ENCODE peak calls at places on chromosomes 3 and 15, in six cellular contexts. O is cardiac fibroblast, F is IMR-90, D is fibroblast of pulmonary artery, C is kidney epithelial cell, U is stomach. X is an unnamed sample.

GRCh38 chr15:92584105-92584504 is 71.5 kb downstream of the FAM174B start:
- DNase-seq in U (no peak), O (no peak), D (no peak), F (no peak), C (no peak), X (no peak)

GRCh38 chr3:18946524-18946923 is 201.8 kb upstream of the KCNH8 start:
- DNase-seq in C (no peak), F (no peak), O (no peak), D (no peak), U (no peak), X (no peak)

GRCh38 chr3:81531256-81531655 is 230.2 kb downstream of the GBE1 start:
- DNase-seq in D (no peak), F (no peak), C (no peak), U (no peak), O (no peak), X (peak; percentile 30)

GRCh38 chr3:168544097-168544957 is 448.6 kb upstream of the GOLIM4 start:
- DNase-seq in U (no peak), O (peak; percentile 2), F (peak; percentile 6), C (no peak), D (peak; percentile 11), X (no peak)

GRCh38 chr15:58479941-58480340 is 48.1 kb downstream of the LIPC start:
- DNase-seq in O (no peak), U (no peak), C (peak; percentile 87), D (no peak), F (no peak), X (no peak)

GRCh38 chr15:35838422-35839150 is 292.6 kb upstream of the DPH6 start:
- DNase-seq in O (no peak), F (no peak), C (no peak), U (no peak), D (no peak), X (no peak)

GRCh38 chr3:16382852-16383251 is 117.8 kb downstream of the OXNAD1 start:
- DNase-seq in F (no peak), C (no peak), D (no peak), O (no peak), U (no peak), X (no peak)

GRCh38 chr3:105166893-105167292 is 199.8 kb upstream of the ALCAM start:
- DNase-seq in C (no peak), F (peak; percentile 83), O (peak; percentile 10), U (no peak), D (peak; percentile 18), X (no peak)

GRCh38 chr15:91929509-91929908 is 76.0 kb downstream of the SLCO3A1 start:
- DNase-seq in O (peak; percentile 59), D (peak; percentile 40), C (no peak), F (no peak), U (no peak), X (no peak)

GRCh38 chr15:97013491-97013890 is 683.0 kb downstream of the NR2F2 start:
- DNase-seq in C (no peak), F (no peak), U (no peak), D (no peak), O (no peak), X (no peak)

GRCh38 chr3:106261915-106262683 is 393.3 kb upstream of the CBLB start:
- DNase-seq in F (peak; percentile 85), U (no peak), D (peak; percentile 29), C (no peak), O (peak; percentile 52), X (no peak)

GRCh38 chr3:15581471-15582394 is 19.6 kb downstream of the HACL1 start:
- DNase-seq in U (no peak), O (no peak), D (no peak), F (no peak), C (no peak), X (no peak)

GRCh38 chr15:78396976-78397375 is 41.0 kb upstream of the IREB2 start:
- DNase-seq in F (peak; percentile 10), D (peak; percentile 38), O (peak; percentile 70), C (no peak), U (peak; percentile 94), X (peak; percentile 87)

DNA sequence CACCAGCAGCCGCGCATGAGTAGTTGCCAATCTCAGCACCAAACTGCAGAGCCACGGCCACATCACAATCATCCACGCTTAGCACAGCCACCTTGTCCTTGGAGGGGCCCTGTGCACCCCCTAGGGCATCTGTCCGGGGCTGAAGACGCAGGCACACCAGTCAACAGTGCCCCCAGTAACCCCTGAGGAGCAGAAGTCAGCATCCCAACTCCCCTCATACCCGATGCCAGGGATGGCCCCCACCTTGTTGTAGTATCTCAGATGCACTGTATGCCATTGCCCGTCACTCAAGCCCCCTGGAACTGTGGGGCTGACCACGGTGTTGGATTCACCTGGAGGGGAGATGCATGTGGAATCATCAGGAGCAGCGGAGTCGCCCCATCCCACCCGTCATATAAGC is 7.6 kb downstream of the CELSR3 start:
- DNase-seq in C (no peak), F (no peak), O (no peak), U (no peak), D (no peak), X (no peak)
- H3K4me3 ChIP-seq in C (no peak overlapping the region), F (no peak overlapping the region), O (no peak overlapping the region), U (no peak overlapping the region), D (no peak overlapping the region), X (no peak overlapping the region)

GRCh38 chr15:94298359-94298758 is 67.0 kb downstream of the MCTP2 start:
- DNase-seq in F (no peak), O (no peak), U (no peak), C (no peak), D (no peak), X (no peak)
- TF ChIP-seq CTCF in F (no peak), O (no peak), U (no peak), C (no peak), D (no peak), X (no peak)

GRCh38 chr3:197001106-197001971 is 28.3 kb downstream of the MELTF start:
- DNase-seq in U (no peak), D (no peak), F (no peak), C (no peak), O (no peak), X (no peak)

GRCh38 chr3:197000211-197000610 is 29.4 kb downstream of the MELTF start:
- DNase-seq in F (peak; percentile 4), C (no peak), D (peak; percentile 12), O (no peak), U (no peak), X (no peak)

GRCh38 chr3:197003461-197004385 is 25.9 kb downstream of the MELTF start:
- DNase-seq in F (no peak), U (peak; percentile 44), O (no peak), C (no peak), D (peak; percentile 11), X (no peak)

GRCh38 chr3:197002701-197003454 is 26.7 kb downstream of the MELTF start:
- DNase-seq in F (peak; percentile 52), O (peak; percentile 73), C (peak; percentile 28), D (peak; percentile 68), U (peak; percentile 92), X (peak; percentile 33)

DNA sequence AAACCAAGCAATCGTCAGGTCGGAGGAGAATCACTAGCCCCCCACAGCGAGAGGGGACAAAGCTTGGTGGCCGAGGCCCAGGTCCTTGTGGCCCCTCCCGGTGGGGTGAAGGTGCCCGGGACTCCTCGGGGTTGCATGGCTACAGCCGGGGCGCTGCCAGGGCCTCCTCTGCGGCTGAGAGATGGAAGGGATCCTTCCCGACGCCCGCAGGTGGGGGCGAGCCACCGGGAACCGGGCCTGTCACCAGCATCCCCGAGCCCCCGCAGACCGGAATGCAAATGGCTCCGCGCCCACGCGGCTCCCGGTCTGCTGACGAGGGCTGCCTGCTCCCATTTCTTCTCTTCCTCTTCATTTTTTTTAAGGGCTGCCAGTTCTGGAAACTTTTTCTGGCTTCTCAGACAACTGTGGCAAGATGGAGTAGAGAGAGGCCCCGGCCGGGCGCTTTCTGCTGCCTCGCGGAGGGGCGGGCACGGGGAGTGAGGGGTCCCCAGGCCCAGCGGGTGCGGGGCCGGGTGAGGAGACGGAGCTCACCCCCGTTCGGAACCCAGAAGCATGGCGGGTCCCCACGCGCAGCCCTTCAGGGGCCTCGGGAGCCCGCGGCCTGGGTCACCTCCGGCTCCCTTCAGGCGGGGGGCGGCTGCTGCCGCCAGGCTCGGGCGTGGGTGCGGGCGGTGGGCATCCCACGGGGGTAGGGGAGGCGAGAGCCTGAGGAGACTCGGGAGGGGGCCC is 27.5 kb downstream of the MELTF start:
- DNase-seq in U (no peak), O (peak; percentile 32), F (no peak), D (peak; percentile 16), C (no peak), X (no peak)
- H3K4me3 ChIP-seq in U (peak overlapping the region; percentile 60), O (peak overlapping the region; percentile 56), F (peak overlapping the region; percentile 22), D (peak overlapping the region; percentile 38), C (peak overlapping the region; percentile 45), X (peak overlapping the region; percentile 47)

GRCh38 chr3:12484198-12484982 is at the start of gene TSEN2:
- DNase-seq in U (peak; percentile 96), F (peak; percentile 94), O (peak; percentile 97), C (peak; percentile 74), D (peak; percentile 97), X (peak; percentile 91)
- TF ChIP-seq CTCF in U (no peak), F (peak; percentile 47), O (no peak), C (peak; percentile 30), D (peak; percentile 22), X (peak; percentile 41)

DNA sequence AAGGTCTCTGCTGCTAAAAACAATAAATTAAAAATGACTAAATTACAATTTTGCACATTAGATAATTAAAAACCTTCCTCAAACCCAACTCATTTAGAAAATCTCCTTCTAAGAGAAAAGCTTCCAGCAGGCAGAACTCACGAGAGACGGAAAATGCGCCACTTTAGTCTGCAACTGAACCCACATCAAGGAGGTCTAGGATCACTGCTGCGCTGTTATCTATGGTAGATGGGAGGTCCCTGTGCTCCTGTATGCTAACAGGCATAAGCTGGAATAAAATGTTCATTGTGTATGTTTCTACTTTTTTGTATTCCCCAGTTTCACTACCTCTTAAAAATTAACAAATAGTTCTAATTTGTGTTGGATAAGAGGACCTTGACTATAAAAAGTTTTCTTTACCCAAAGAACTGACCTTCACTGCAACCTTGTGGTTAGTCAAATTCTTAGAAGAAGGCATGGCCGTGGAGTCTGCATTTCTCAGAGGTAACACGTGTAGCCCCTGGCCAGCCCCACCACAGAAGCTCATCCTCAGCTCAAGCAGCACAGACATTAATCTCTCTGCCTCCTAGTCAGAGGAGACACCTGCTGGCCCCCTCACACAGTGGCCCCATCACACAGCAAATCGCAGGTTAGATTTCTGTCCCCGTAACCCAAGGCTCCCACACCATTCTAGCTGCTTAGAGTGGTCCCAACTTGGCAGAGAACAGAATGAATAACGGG is 22.3 kb downstream of the STIMATE start:
- DNase-seq in D (no peak), O (no peak), F (no peak), U (no peak), C (no peak), X (no peak)
- H3K4me3 ChIP-seq in D (no peak overlapping the region), O (no peak overlapping the region), F (no peak overlapping the region), U (no peak overlapping the region), C (no peak overlapping the region), X (no peak overlapping the region)

DNA sequence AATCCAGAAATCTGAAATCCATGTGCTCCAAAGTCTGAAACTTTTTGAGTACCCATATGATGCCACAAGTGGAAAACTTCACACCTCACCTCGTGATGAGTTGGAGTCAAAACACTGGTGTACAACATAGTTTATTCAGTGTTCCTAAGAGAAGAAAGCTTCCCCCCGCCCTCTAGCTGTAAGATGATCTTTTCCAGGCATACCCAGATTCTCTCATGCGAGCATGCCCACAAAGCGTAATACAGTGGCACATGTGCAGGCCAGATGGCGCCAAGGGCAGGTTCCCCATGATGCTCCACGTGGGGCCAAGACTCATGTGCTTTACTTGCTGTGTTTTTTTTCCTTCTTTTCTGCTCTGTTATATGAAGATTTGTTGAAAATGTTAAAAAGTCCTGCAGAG is 104.8 kb upstream of the LRRFIP2 start:
- DNase-seq in F (peak; percentile 28), O (no peak), D (no peak), U (no peak), C (no peak), X (no peak)
- TF ChIP-seq CTCF in F (no peak), O (no peak), D (no peak), U (no peak), C (no peak), X (no peak)

X was measured in LNCaP clone FGC.